ENCODE peak calls at places on chromosomes 11 and 22, in eight cellular contexts. Z is GM10248; G is CD8-positive, alpha-beta T cell; Q is fibroblast of lung; F is HFF-Myc; L is CD4-positive, CD25-positive, alpha-beta regulatory T cell; Y is stimulated activated naive CD4-positive, alpha-beta T cell; T is NCI-H748 treated with DMSO at 0.1 percent for 48 hours. N is an unnamed sample.

GRCh38 chr11:120578591-120579154 is 67.1 kb downstream of the GRIK4 start:
- DNase-seq in Z (no peak), G (no peak), Q (no peak), F (no peak), L (no peak), Y (no peak), T (no peak), N (no peak)

GRCh38 chr22:47196881-47197701 is 434.6 kb downstream of the TBC1D22A start:
- DNase-seq in Z (no peak), G (no peak), Q (no peak), F (no peak), L (no peak), Y (no peak), T (no peak), N (peak; percentile 8)

GRCh38 chr11:111329306-111330204 is 31.2 kb downstream of the POU2AF3 start:
- DNase-seq in Z (no peak), G (no peak), Q (no peak), F (no peak), L (no peak), Y (no peak), T (no peak), N (no peak)

GRCh38 chr11:60985991-60986915 is 14.8 kb downstream of the CD6 start:
- DNase-seq in Z (no peak), G (peak; percentile 82), Q (peak; percentile 51), F (no peak), L (peak; percentile 92), Y (peak; percentile 94), T (no peak), N (peak; percentile 90)

GRCh38 chr11:10488581-10489443 is 33.7 kb downstream of the AMPD3 start:
- DNase-seq in Z (peak; percentile 62), G (no peak), Q (no peak), F (no peak), L (peak; percentile 3), Y (no peak), T (no peak), N (no peak)

GRCh38 chr11:104183572-104183971 is 19.6 kb upstream of the PDGFD start:
- DNase-seq in Z (no peak), G (no peak), Q (peak; percentile 9), F (no peak), L (no peak), Y (no peak), T (no peak), N (no peak)

GRCh38 chr11:87038235-87038960 is 664 bp downstream of the TMEM135 start:
- DNase-seq in Z (peak; percentile 20), G (no peak), Q (no peak), F (no peak), L (no peak), Y (no peak), T (no peak), N (no peak)

GRCh38 chr22:22865311-22866072 is 22.1 kb upstream of the IGLL5 start:
- DNase-seq in Z (peak; percentile 45), G (no peak), Q (no peak), F (no peak), L (peak; percentile 12), Y (no peak), T (no peak), N (peak; percentile 47)

GRCh38 chr11:100942016-100942415 is 187.6 kb downstream of the PGR start:
- DNase-seq in Z (no peak), G (no peak), Q (peak; percentile 23), F (no peak), L (no peak), Y (no peak), T (no peak), N (no peak)

GRCh38 chr11:44633641-44634040 is 68.2 kb downstream of the CD82 start:
- DNase-seq in Z (peak; percentile 27), G (no peak), Q (no peak), F (no peak), L (no peak), Y (no peak), T (no peak), N (peak; percentile 20)

GRCh38 chr11:62242021-62242420 is at the start of gene SCGB1D2:
- DNase-seq in Z (no peak), G (no peak), Q (no peak), F (no peak), L (no peak), Y (no peak), T (peak; percentile 60), N (no peak)

GRCh38 chr11:128208329-128209220 is 378.8 kb downstream of the ETS1 start:
- DNase-seq in Z (no peak), G (no peak), Q (peak; percentile 98), F (peak; percentile 76), L (no peak), Y (no peak), T (no peak), N (no peak)

GRCh38 chr11:19988598-19988997 is 171.7 kb downstream of the DBX1 start:
- DNase-seq in Z (no peak), G (no peak), Q (peak; percentile 97), F (no peak), L (no peak), Y (no peak), T (no peak), N (no peak)

GRCh38 chr11:11316651-11317050 is 36.4 kb downstream of the CSNK2A3 start:
- DNase-seq in Z (no peak), G (no peak), Q (no peak), F (no peak), L (no peak), Y (no peak), T (no peak), N (no peak)

GRCh38 chr11:73271936-73272679 is at the start of gene P2RY6:
- DNase-seq in Z (no peak), G (no peak), Q (peak; percentile 59), F (peak; percentile 11), L (no peak), Y (no peak), T (no peak), N (no peak)

GRCh38 chr22:27170491-27170890 is 513.1 kb downstream of the MIAT start:
- DNase-seq in Z (no peak), G (no peak), Q (peak; percentile 83), F (no peak), L (no peak), Y (no peak), T (no peak), N (no peak)

GRCh38 chr22:50118557-50119168 is 28.9 kb downstream of the MOV10L1 start:
- DNase-seq in Z (peak; percentile 6), G (no peak), Q (peak; percentile 99), F (peak; percentile 52), L (no peak), Y (no peak), T (no peak), N (no peak)

GRCh38 chr11:6900327-6900999 is 8.2 kb upstream of the OR2D2 start:
- DNase-seq in Z (no peak), G (no peak), Q (no peak), F (no peak), L (no peak), Y (no peak), T (no peak), N (no peak)

GRCh38 chr11:61027141-61027840 is 55.8 kb downstream of the CD6 start:
- DNase-seq in Z (no peak), G (no peak), Q (no peak), F (no peak), L (peak; percentile 31), Y (peak; percentile 14), T (no peak), N (peak; percentile 47)

GRCh38 chr11:44596541-44597276 is 31.2 kb downstream of the CD82 start:
- DNase-seq in Z (peak; percentile 68), G (peak; percentile 47), Q (peak; percentile 48), F (no peak), L (peak; percentile 46), Y (peak; percentile 58), T (no peak), N (peak; percentile 84)

GRCh38 chr11:35105319-35106063 is 33.5 kb upstream of the CD44 start:
- DNase-seq in Z (no peak), G (no peak), Q (peak; percentile 59), F (no peak), L (no peak), Y (no peak), T (no peak), N (no peak)

GRCh38 chr22:45880732-45881523 is 96.0 kb downstream of the WNT7B start:
- DNase-seq in Z (no peak), G (no peak), Q (no peak), F (no peak), L (no peak), Y (no peak), T (no peak), N (no peak)

N was measured in activated CD4-positive, alpha-beta memory T cell treated with anti-CD3 and anti-CD28 coated beads, Interleukin-2, amount 10 ng/mL, durations not matched to agents 7 days and 5 days.